ENCODE peak calls at places on chromosomes 4 and X, in six cellular contexts. J is heart right ventricle; K is heart left ventricle; G is CD4-positive, CD25-positive, alpha-beta regulatory T cell; X is Karpas-422; E is fibroblast of lung. M is an unnamed sample. For H3K36me3 and H3K9me3, the result is how much of the 10 kb centered on the place peaks cover.

GRCh38 chr4:144667500-144667899 is 21.5 kb downstream of the HHIP start:
- DNase-seq in J (no peak), K (no peak), G (no peak), X (no peak), E (peak), M (no peak)

GRCh38 chrX:74426071-74426470 is 4.8 kb downstream of the SLC16A2 start:
- DNase-seq in J (no peak), K (no peak), G (no peak), X (peak), E (no peak), M (no peak)

GRCh38 chrX:125646195-125646594 is 326.5 kb downstream of the TEX13C start:
- DNase-seq in J (no peak), K (no peak), G (no peak), X (peak), E (no peak), M (no peak)

GRCh38 chrX:2908125-2908685 is 20.9 kb downstream of the ARSD start:
- DNase-seq in J (no peak), K (no peak), G (no peak), X (no peak), E (no peak), M (no peak)

GRCh38 chr4:131488772-131489171 is 1660.3 kb upstream of the PCDH10 start:
- DNase-seq in J (no peak), K (no peak), G (no peak), X (no peak), E (peak), M (no peak)

GRCh38 chr4:78645853-78646757 is 94.5 kb downstream of the ANXA3 start:
- DNase-seq in J (peak), K (peak), G (no peak), X (no peak), E (peak), M (no peak)

GRCh38 chr4:7831330-7831729 is 108.3 kb downstream of the AFAP1 start:
- DNase-seq in J (no peak), K (peak), G (peak), X (peak), E (peak), M (peak)

GRCh38 chr4:4859010-4859798 is at the start of gene MSX1:
- DNase-seq in J (peak), K (peak), G (no peak), X (peak), E (peak), M (no peak)

GRCh38 chrX:102712967-102713677 is 874 bp downstream of the GPRASP2 start:
- DNase-seq in J (peak), K (peak), G (no peak), X (no peak), E (peak), M (no peak)

GRCh38 chr4:68291256-68291655 is 45.8 kb upstream of the TMPRSS11B start:
- DNase-seq in J (no peak), K (no peak), G (no peak), X (no peak), E (no peak), M (no peak)

GRCh38 chr4:31548823-31549222 is 828.7 kb downstream of the PCDH7 start:
- DNase-seq in J (no peak), K (no peak), G (no peak), X (no peak), E (peak), M (no peak)

GRCh38 chr4:68375667-68376559 is 26.0 kb upstream of the YTHDC1 start:
- DNase-seq in J (no peak), K (peak), G (peak), X (peak), E (peak), M (peak)

GRCh38 chrX:155768036-155768769 is 112.9 kb upstream of the VAMP7 start:
- DNase-seq in J (no peak), K (no peak), G (no peak), X (no peak), E (peak), M (no peak)

GRCh38 chr4:76208005-76208765 is 5.4 kb downstream of the SCARB2 start:
- DNase-seq in J (peak), K (peak), G (no peak), X (no peak), E (peak), M (no peak)

GRCh38 chr4:76211769-76212168 is 1.9 kb downstream of the SCARB2 start:
- DNase-seq in J (no peak), K (no peak), G (no peak), X (no peak), E (no peak), M (no peak)

GRCh38 chr4:76212301-76212700 is 1.3 kb downstream of the SCARB2 start:
- DNase-seq in J (no peak), K (no peak), G (no peak), X (no peak), E (peak), M (no peak)

GRCh38 chr4:76209876-76210275 is 3.7 kb downstream of the SCARB2 start:
- DNase-seq in J (no peak), K (no peak), G (no peak), X (no peak), E (no peak), M (no peak)

DNA sequence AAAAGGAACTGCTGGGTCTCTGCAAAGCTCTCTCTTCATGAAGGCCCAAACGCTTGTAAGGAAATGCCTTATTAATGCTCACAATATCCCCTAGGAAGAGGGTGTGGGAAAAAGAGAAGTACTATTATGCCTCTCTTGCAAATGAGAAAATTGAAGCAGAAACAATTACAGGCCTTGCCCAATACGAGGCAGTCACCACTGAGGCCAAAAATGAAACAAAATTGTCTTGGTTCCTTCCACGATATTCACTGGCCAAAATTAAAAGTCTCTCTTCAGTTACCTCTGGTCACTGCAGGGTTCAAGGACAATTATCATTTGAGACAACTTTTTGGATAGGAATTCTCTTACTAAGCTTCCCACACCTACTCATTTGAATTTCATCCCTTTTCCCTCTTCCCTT is 3.1 kb downstream of the SCARB2 start:
- DNase-seq in J (no peak), K (no peak), G (no peak), X (no peak), E (no peak), M (no peak)
- H3K36me3 ChIP-seq in J (under half), K (under half), G (under half), X (under half), E (under half), M (under half)

DNA sequence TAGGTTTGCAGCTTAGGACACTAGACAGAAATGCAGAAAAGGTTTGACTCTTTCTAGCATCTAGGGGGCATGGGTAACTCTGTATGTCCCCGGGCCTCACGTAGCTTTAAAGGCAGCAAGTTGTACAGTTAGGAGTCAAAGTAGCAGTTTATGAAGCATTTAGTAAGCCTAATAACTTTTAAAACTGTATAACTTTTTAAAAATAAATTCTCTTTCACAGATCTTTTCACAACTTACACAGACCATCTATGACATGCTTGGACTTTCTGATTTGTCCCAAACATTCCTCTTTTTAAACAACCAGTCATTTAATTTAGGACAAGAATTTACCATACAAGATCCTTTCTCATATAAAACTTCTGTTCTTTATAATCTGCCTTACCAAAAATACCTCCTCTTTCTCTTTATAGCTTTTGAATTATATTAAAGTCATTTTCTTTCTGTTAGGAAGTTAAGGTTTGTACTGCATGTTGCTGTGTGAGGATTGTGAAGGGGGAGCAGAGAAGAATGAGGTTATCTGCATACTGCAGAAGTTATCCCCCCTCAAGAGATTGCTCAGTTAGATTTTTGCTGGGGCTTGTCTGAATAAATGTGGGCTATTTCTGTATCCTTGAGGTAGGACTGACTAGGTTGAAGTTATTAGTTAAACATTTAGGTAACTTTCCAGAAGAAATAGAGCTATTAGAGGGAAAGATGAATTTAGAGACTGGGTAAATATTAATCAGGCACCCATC is 94.3 kb downstream of the CPE start:
- DNase-seq in J (no peak), K (no peak), G (no peak), X (no peak), E (no peak), M (no peak)
- H3K9me3 ChIP-seq in J (under half), K (under half), G (under half), X (under half), E (under half), M (under half)

GRCh38 chr4:112649055-112649408 is 12.1 kb downstream of the LARP7 start:
- DNase-seq in J (no peak), K (no peak), G (no peak), X (no peak), E (no peak), M (no peak)

GRCh38 chr4:112651641-112652040 is 14.7 kb downstream of the LARP7 start:
- DNase-seq in J (no peak), K (no peak), G (no peak), X (no peak), E (no peak), M (no peak)

GRCh38 chr4:112648263-112649054 is 11.5 kb downstream of the LARP7 start:
- DNase-seq in J (no peak), K (no peak), G (no peak), X (no peak), E (peak), M (no peak)

GRCh38 chr4:112652216-112652615 is 15.3 kb downstream of the LARP7 start:
- DNase-seq in J (no peak), K (no peak), G (no peak), X (no peak), E (no peak), M (no peak)

DNA sequence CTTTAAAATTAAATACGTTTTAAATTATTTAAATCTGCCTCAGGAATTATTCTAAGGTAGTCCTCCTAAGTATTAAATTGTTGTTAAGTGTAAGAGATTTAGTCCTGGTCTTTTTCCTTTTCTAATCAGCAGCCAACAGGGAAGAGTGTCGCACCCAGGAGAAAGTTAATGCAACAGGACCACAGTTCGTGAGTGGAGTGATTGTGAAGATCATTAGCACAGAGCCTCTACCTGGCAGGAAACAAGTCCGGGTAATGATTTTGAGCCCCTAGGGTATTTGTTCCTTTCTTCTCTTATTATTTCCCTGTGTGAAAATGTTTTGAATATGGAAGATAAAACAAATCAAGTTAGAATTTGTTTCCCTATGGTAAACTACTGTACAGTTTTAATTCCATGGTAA is 13.4 kb downstream of the LARP7 start:
- DNase-seq in J (no peak), K (no peak), G (no peak), X (no peak), E (no peak), M (no peak)
- H3K4me3 ChIP-seq in J (no peak), K (no peak), G (no peak), X (no peak), E (no peak), M (no peak)

GRCh38 chrX:14017399-14017798 is 12.3 kb downstream of the GEMIN8 start:
- DNase-seq in J (no peak), K (no peak), G (no peak), X (no peak), E (no peak), M (no peak)

GRCh38 chrX:14015941-14016340 is 13.8 kb downstream of the GEMIN8 start:
- DNase-seq in J (no peak), K (no peak), G (no peak), X (no peak), E (no peak), M (no peak)

GRCh38 chrX:14013074-14013473 is 16.6 kb downstream of the GEMIN8 start:
- DNase-seq in J (no peak), K (no peak), G (no peak), X (no peak), E (no peak), M (no peak)

GRCh38 chrX:14014526-14014925 is 15.2 kb downstream of the GEMIN8 start:
- DNase-seq in J (no peak), K (no peak), G (no peak), X (no peak), E (no peak), M (no peak)

DNA sequence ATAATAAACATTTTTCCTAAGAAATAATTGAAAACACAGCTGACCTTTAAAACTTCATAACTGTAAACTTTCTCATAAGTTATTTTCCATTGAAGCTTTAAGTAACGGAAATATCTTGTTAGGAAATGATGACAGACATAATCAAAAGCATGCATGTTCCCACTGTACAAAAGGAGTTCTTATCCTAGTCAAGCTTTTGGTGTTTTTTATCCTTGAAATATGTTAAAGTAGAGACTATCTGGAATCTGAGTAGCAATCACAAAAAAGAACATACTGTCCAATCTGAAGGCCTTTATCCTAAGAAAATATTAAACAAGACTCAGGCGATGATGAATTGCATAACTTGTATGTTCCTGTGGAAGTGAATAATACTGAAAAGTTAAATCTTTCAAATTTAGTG is 14.4 kb downstream of the GEMIN8 start:
- DNase-seq in J (no peak), K (no peak), G (no peak), X (no peak), E (no peak), M (no peak)
- H3K36me3 ChIP-seq in J (under half), K (under half), G (under half), X (under half), E (under half), M (under half)

GRCh38 chrX:68792083-68792482 is 36.7 kb upstream of the EFNB1 start:
- DNase-seq in J (no peak), K (no peak), G (no peak), X (no peak), E (no peak), M (no peak)
- H3K9me3 ChIP-seq in J (under half), K (under half), G (under half), X (under half), E (under half), M (under half)

GRCh38 chr4:6470502-6471302 is 1.7 kb downstream of the PPP2R2C start:
- DNase-seq in J (peak), K (peak), G (no peak), X (no peak), E (peak), M (no peak)

GRCh38 chr4:6472387-6473263 is at the start of gene PPP2R2C:
- DNase-seq in J (no peak), K (no peak), G (no peak), X (no peak), E (no peak), M (no peak)

GRCh38 chr4:6473264-6474052 is 1.0 kb upstream of the PPP2R2C start:
- DNase-seq in J (no peak), K (no peak), G (no peak), X (no peak), E (no peak), M (no peak)

GRCh38 chr4:6471303-6472007 is 959 bp downstream of the PPP2R2C start:
- DNase-seq in J (no peak), K (no peak), G (no peak), X (no peak), E (no peak), M (no peak)

GRCh38 chr4:6472008-6472386 is 417 bp downstream of the PPP2R2C start:
- DNase-seq in J (no peak), K (no peak), G (no peak), X (no peak), E (no peak), M (no peak)
- H3K4me3 ChIP-seq in J (no peak), K (no peak), G (no peak), X (no peak), E (no peak), M (no peak)

GRCh38 chr4:76993787-76994641 is 44.5 kb downstream of the SEPTIN11 start:
- DNase-seq in J (no peak), K (no peak), G (peak), X (no peak), E (no peak), M (peak)

GRCh38 chr4:76995776-76996175 is 46.2 kb downstream of the SEPTIN11 start:
- DNase-seq in J (no peak), K (no peak), G (no peak), X (no peak), E (no peak), M (no peak)

GRCh38 chr4:76996445-76996844 is 46.9 kb downstream of the SEPTIN11 start:
- DNase-seq in J (no peak), K (no peak), G (no peak), X (no peak), E (no peak), M (no peak)

GRCh38 chr4:76998251-76998901 is 48.8 kb downstream of the SEPTIN11 start:
- DNase-seq in J (no peak), K (no peak), G (no peak), X (no peak), E (peak), M (no peak)

GRCh38 chr4:76997454-76997853 is 47.9 kb downstream of the SEPTIN11 start:
- DNase-seq in J (no peak), K (no peak), G (no peak), X (no peak), E (no peak), M (no peak)
- H3K36me3 ChIP-seq in J (under half), K (under half), G (under half), X (under half), E (under half), M (under half)

DNA sequence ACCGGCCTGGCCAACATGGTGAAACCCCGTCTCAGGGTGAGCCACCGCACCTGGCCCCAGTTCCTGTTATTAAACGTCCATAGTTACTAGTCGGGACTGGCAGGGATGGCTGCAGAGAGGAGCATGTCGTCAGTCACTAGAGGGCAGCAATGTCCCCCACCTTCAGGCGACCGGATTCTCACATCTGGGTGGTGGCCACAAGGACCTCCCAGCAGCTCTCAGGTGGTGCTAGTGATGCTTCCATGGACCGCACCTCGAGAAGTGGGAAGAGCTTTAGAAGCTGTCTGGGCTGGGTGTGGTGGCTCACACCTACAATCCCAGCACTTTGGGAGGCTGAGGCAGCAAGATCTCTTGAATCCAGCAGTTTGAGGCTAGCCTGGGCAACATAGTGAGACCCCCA is 13.3 kb upstream of the IL3RA start:
- DNase-seq in J (peak), K (peak), G (no peak), X (peak), E (no peak), M (peak)
- H3K9me3 ChIP-seq in J (under half), K (under half), G (under half), X (under half), E (under half), M (under half)

GRCh38 chr4:85824166-85824945 is 349.4 kb downstream of the ARHGAP24 start:
- DNase-seq in J (no peak), K (no peak), G (no peak), X (no peak), E (peak), M (no peak)

GRCh38 chr4:85825937-85826678 is 351.2 kb downstream of the ARHGAP24 start:
- DNase-seq in J (no peak), K (peak), G (no peak), X (peak), E (peak), M (no peak)

GRCh38 chr4:85831647-85832046 is 356.7 kb downstream of the ARHGAP24 start:
- DNase-seq in J (no peak), K (no peak), G (no peak), X (no peak), E (no peak), M (no peak)

GRCh38 chr4:85829276-85830051 is 354.5 kb downstream of the ARHGAP24 start:
- DNase-seq in J (no peak), K (no peak), G (no peak), X (no peak), E (peak), M (no peak)

DNA sequence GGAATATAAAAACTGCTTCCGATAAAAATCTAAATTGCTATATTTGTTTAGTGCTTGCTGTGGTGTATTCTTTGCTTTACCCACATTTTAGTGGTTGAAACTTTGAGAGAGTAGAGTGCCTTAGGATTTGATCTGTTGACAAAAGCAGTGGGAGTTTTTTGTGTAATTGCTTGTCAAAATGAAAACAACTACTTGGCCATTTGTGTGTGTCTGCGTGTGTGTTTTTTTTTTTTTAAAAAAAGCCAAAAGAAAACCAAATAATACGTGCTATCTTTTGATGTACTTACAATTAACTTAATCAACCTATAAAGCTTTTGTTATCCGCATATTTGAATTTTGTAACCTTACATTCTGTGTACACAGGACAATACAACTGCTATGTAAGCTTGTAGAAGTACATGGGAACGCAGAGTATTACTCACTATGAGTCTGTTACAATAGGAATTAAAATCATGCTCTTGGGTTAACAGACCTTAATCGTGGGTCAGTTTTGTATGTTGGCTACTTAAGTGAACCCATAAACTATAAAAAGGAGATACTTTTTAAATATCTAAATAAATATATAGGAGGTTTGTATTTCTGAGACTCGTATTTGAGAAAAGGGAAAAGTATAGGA is 353.5 kb downstream of the ARHGAP24 start:
- DNase-seq in J (no peak), K (no peak), G (no peak), X (no peak), E (peak), M (no peak)
- H3K4me3 ChIP-seq in J (peak), K (peak), G (no peak), X (no peak), E (peak), M (no peak)